ENCODE peak calls at places on chromosomes 3 and 15, in five cellular contexts. One of them, this sample, is unnamed.

GRCh38 chr15:90664650-90665287 is 52.4 kb upstream of the BLM start:
- DNase-seq in HCT116: no peak
- DNase-seq in heart right ventricle: peak; percentile 42
- DNase-seq in dorsolateral prefrontal cortex: peak; percentile 47
- DNase-seq in activated CD8-positive, alpha-beta T cell treated with anti-CD3 and anti-CD28 coated beads for 36 hours: no peak
- DNase-seq in this sample: no peak

GRCh38 chr15:79243723-79244122 is 38.8 kb upstream of the ANKRD34C start:
- DNase-seq in HCT116: no peak
- DNase-seq in heart right ventricle: peak; percentile 66
- DNase-seq in dorsolateral prefrontal cortex: no peak
- DNase-seq in activated CD8-positive, alpha-beta T cell treated with anti-CD3 and anti-CD28 coated beads for 36 hours: no peak
- DNase-seq in this sample: no peak

GRCh38 chr15:43484455-43484854 is 8.5 kb downstream of the TP53BP1 start:
- DNase-seq in HCT116: no peak
- DNase-seq in heart right ventricle: no peak
- DNase-seq in dorsolateral prefrontal cortex: no peak
- DNase-seq in activated CD8-positive, alpha-beta T cell treated with anti-CD3 and anti-CD28 coated beads for 36 hours: no peak
- DNase-seq in this sample: no peak

GRCh38 chr3:138824114-138824506 is 10.6 kb downstream of the PIK3CB start:
- DNase-seq in HCT116: no peak
- DNase-seq in heart right ventricle: no peak
- DNase-seq in dorsolateral prefrontal cortex: no peak
- DNase-seq in activated CD8-positive, alpha-beta T cell treated with anti-CD3 and anti-CD28 coated beads for 36 hours: no peak
- DNase-seq in this sample: no peak

GRCh38 chr3:157436583-157437300 is at the start of gene PTX3:
- DNase-seq in HCT116: no peak
- DNase-seq in heart right ventricle: peak; percentile 13
- DNase-seq in dorsolateral prefrontal cortex: peak; percentile 26
- DNase-seq in activated CD8-positive, alpha-beta T cell treated with anti-CD3 and anti-CD28 coated beads for 36 hours: peak; percentile 16
- DNase-seq in this sample: peak; percentile 75

GRCh38 chr3:98557324-98558010 is 25.7 kb downstream of the GPR15 start:
- DNase-seq in HCT116: no peak
- DNase-seq in heart right ventricle: no peak
- DNase-seq in dorsolateral prefrontal cortex: no peak
- DNase-seq in activated CD8-positive, alpha-beta T cell treated with anti-CD3 and anti-CD28 coated beads for 36 hours: peak; percentile 74
- DNase-seq in this sample: no peak

GRCh38 chr3:79383402-79384012 is 384.3 kb downstream of the ROBO1 start:
- DNase-seq in HCT116: no peak
- DNase-seq in heart right ventricle: no peak
- DNase-seq in dorsolateral prefrontal cortex: no peak
- DNase-seq in activated CD8-positive, alpha-beta T cell treated with anti-CD3 and anti-CD28 coated beads for 36 hours: no peak
- DNase-seq in this sample: no peak

GRCh38 chr3:139346771-139347170 is 3.0 kb downstream of the MRPS22 start:
- DNase-seq in HCT116: no peak
- DNase-seq in heart right ventricle: no peak
- DNase-seq in dorsolateral prefrontal cortex: no peak
- DNase-seq in activated CD8-positive, alpha-beta T cell treated with anti-CD3 and anti-CD28 coated beads for 36 hours: no peak
- DNase-seq in this sample: no peak

GRCh38 chr3:140941090-140941433 is 574 bp upstream of the SLC25A36 start:
- DNase-seq in HCT116: no peak
- DNase-seq in heart right ventricle: no peak
- DNase-seq in dorsolateral prefrontal cortex: no peak
- DNase-seq in activated CD8-positive, alpha-beta T cell treated with anti-CD3 and anti-CD28 coated beads for 36 hours: no peak
- DNase-seq in this sample: no peak

GRCh38 chr3:127673191-127674098 is 693 bp downstream of the ABTB1 start:
- DNase-seq in HCT116: no peak
- DNase-seq in heart right ventricle: no peak
- DNase-seq in dorsolateral prefrontal cortex: peak; percentile 61
- DNase-seq in activated CD8-positive, alpha-beta T cell treated with anti-CD3 and anti-CD28 coated beads for 36 hours: peak; percentile 73
- DNase-seq in this sample: no peak

GRCh38 chr3:145798691-145799550 is 362.1 kb downstream of the PLOD2 start:
- DNase-seq in HCT116: no peak
- DNase-seq in heart right ventricle: no peak
- DNase-seq in dorsolateral prefrontal cortex: no peak
- DNase-seq in activated CD8-positive, alpha-beta T cell treated with anti-CD3 and anti-CD28 coated beads for 36 hours: no peak
- DNase-seq in this sample: no peak

GRCh38 chr3:152271465-152272035 is 2.8 kb downstream of the MBNL1 start:
- DNase-seq in HCT116: no peak
- DNase-seq in heart right ventricle: no peak
- DNase-seq in dorsolateral prefrontal cortex: no peak
- DNase-seq in activated CD8-positive, alpha-beta T cell treated with anti-CD3 and anti-CD28 coated beads for 36 hours: no peak
- DNase-seq in this sample: no peak

GRCh38 chr15:44802336-44802735 is 66.0 kb downstream of the TRIM69 start:
- DNase-seq in HCT116: no peak
- DNase-seq in heart right ventricle: no peak
- DNase-seq in dorsolateral prefrontal cortex: no peak
- DNase-seq in activated CD8-positive, alpha-beta T cell treated with anti-CD3 and anti-CD28 coated beads for 36 hours: no peak
- DNase-seq in this sample: no peak

GRCh38 chr3:29757054-29757777 is 476.3 kb downstream of the RBMS3 start:
- DNase-seq in HCT116: no peak
- DNase-seq in heart right ventricle: no peak
- DNase-seq in dorsolateral prefrontal cortex: no peak
- DNase-seq in activated CD8-positive, alpha-beta T cell treated with anti-CD3 and anti-CD28 coated beads for 36 hours: no peak
- DNase-seq in this sample: no peak

GRCh38 chr3:175295248-175296000 is 436.3 kb downstream of the NAALADL2 start:
- DNase-seq in HCT116: no peak
- DNase-seq in heart right ventricle: no peak
- DNase-seq in dorsolateral prefrontal cortex: no peak
- DNase-seq in activated CD8-positive, alpha-beta T cell treated with anti-CD3 and anti-CD28 coated beads for 36 hours: no peak
- DNase-seq in this sample: no peak

GRCh38 chr15:49627407-49627877 is 6.6 kb downstream of the DTWD1 start:
- DNase-seq in HCT116: peak; percentile 56
- DNase-seq in heart right ventricle: no peak
- DNase-seq in dorsolateral prefrontal cortex: no peak
- DNase-seq in activated CD8-positive, alpha-beta T cell treated with anti-CD3 and anti-CD28 coated beads for 36 hours: no peak
- DNase-seq in this sample: peak; percentile 45

GRCh38 chr3:54008744-54009143 is 113.6 kb upstream of the CACNA2D3 start:
- DNase-seq in HCT116: no peak
- DNase-seq in heart right ventricle: no peak
- DNase-seq in dorsolateral prefrontal cortex: no peak
- DNase-seq in activated CD8-positive, alpha-beta T cell treated with anti-CD3 and anti-CD28 coated beads for 36 hours: no peak
- DNase-seq in this sample: no peak

GRCh38 chr3:126858887-126859286 is 124.0 kb upstream of the PLXNA1 start:
- DNase-seq in HCT116: no peak
- DNase-seq in heart right ventricle: no peak
- DNase-seq in dorsolateral prefrontal cortex: peak; percentile 70
- DNase-seq in activated CD8-positive, alpha-beta T cell treated with anti-CD3 and anti-CD28 coated beads for 36 hours: no peak
- DNase-seq in this sample: no peak

GRCh38 chr15:58758141-58758540 is 8.6 kb upstream of the ADAM10 start:
- DNase-seq in HCT116: no peak
- DNase-seq in heart right ventricle: no peak
- DNase-seq in dorsolateral prefrontal cortex: no peak
- DNase-seq in activated CD8-positive, alpha-beta T cell treated with anti-CD3 and anti-CD28 coated beads for 36 hours: no peak
- DNase-seq in this sample: no peak

GRCh38 chr3:32487781-32488526 is 14.7 kb downstream of the CMTM6 start:
- DNase-seq in HCT116: no peak
- DNase-seq in heart right ventricle: no peak
- DNase-seq in dorsolateral prefrontal cortex: no peak
- DNase-seq in activated CD8-positive, alpha-beta T cell treated with anti-CD3 and anti-CD28 coated beads for 36 hours: no peak
- DNase-seq in this sample: no peak

GRCh38 chr3:82474140-82474539 is 712.7 kb upstream of the GBE1 start:
- DNase-seq in HCT116: no peak
- DNase-seq in heart right ventricle: no peak
- DNase-seq in dorsolateral prefrontal cortex: no peak
- DNase-seq in activated CD8-positive, alpha-beta T cell treated with anti-CD3 and anti-CD28 coated beads for 36 hours: no peak
- DNase-seq in this sample: no peak

GRCh38 chr3:171967137-171967783 is 72.1 kb upstream of the FNDC3B start:
- DNase-seq in HCT116: peak; percentile 60
- DNase-seq in heart right ventricle: peak; percentile 24
- DNase-seq in dorsolateral prefrontal cortex: no peak
- DNase-seq in activated CD8-positive, alpha-beta T cell treated with anti-CD3 and anti-CD28 coated beads for 36 hours: no peak
- DNase-seq in this sample: peak; percentile 88

GRCh38 chr3:168951368-168951767 is 712.1 kb downstream of the MECOM start:
- DNase-seq in HCT116: peak; percentile 24
- DNase-seq in heart right ventricle: no peak
- DNase-seq in dorsolateral prefrontal cortex: no peak
- DNase-seq in activated CD8-positive, alpha-beta T cell treated with anti-CD3 and anti-CD28 coated beads for 36 hours: no peak
- DNase-seq in this sample: no peak

GRCh38 chr3:168956087-168956486 is 707.4 kb downstream of the MECOM start:
- DNase-seq in HCT116: no peak
- DNase-seq in heart right ventricle: no peak
- DNase-seq in dorsolateral prefrontal cortex: no peak
- DNase-seq in activated CD8-positive, alpha-beta T cell treated with anti-CD3 and anti-CD28 coated beads for 36 hours: no peak
- DNase-seq in this sample: no peak

GRCh38 chr3:168951884-168952283 is 711.6 kb downstream of the MECOM start:
- DNase-seq in HCT116: no peak
- DNase-seq in heart right ventricle: no peak
- DNase-seq in dorsolateral prefrontal cortex: no peak
- DNase-seq in activated CD8-positive, alpha-beta T cell treated with anti-CD3 and anti-CD28 coated beads for 36 hours: no peak
- DNase-seq in this sample: no peak

GRCh38 chr3:168952551-168952950 is 711.0 kb downstream of the MECOM start:
- DNase-seq in HCT116: peak; percentile 7
- DNase-seq in heart right ventricle: no peak
- DNase-seq in dorsolateral prefrontal cortex: no peak
- DNase-seq in activated CD8-positive, alpha-beta T cell treated with anti-CD3 and anti-CD28 coated beads for 36 hours: no peak
- DNase-seq in this sample: peak; percentile 71
- TF ChIP-seq CTCF in HCT116: no peak
- TF ChIP-seq CTCF in heart right ventricle: peak; percentile 30
- TF ChIP-seq CTCF in dorsolateral prefrontal cortex: peak; percentile 44
- TF ChIP-seq CTCF in activated CD8-positive, alpha-beta T cell treated with anti-CD3 and anti-CD28 coated beads for 36 hours: no peak
- TF ChIP-seq CTCF in this sample: peak; percentile 32

DNA sequence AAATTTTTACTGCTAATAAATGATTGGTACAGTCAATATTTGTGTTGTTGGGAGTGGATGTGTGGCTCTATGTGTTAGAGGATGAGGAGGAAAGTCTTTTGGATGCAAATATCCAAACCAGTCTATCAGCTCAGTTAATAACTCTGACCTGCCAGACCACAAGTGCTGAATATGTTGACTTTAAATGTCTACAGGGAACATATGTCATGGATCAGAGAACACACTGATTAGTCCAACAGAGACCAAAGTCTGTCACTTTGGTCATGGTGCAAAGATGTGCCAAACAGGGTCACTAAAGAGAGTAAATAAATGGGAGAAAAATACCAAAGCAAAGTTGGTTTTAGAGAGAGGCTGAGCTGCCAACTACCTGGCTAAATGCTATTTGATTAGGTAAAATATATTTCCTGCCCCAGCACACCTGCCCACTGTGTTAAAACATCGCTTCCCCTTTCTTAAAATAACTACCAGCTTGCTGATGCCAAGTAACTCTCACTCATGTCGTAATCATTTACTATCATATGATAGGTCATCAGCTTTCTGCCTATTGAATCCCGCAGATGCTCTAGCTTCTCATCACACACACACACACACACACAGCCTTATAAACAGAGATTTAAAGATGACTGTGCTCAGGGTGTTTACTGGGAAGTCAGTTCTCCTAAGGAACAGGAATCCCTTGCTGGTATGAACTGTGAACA is 173.3 kb downstream of the PDZRN3 start:
- DNase-seq in HCT116: no peak
- DNase-seq in heart right ventricle: no peak
- DNase-seq in dorsolateral prefrontal cortex: no peak
- DNase-seq in activated CD8-positive, alpha-beta T cell treated with anti-CD3 and anti-CD28 coated beads for 36 hours: no peak
- DNase-seq in this sample: no peak
- TF ChIP-seq CTCF in HCT116: no peak
- TF ChIP-seq CTCF in heart right ventricle: no peak
- TF ChIP-seq CTCF in dorsolateral prefrontal cortex: no peak
- TF ChIP-seq CTCF in activated CD8-positive, alpha-beta T cell treated with anti-CD3 and anti-CD28 coated beads for 36 hours: no peak
- TF ChIP-seq CTCF in this sample: no peak

GRCh38 chr15:75688278-75688557 is 24.4 kb downstream of the CSPG4 start:
- DNase-seq in HCT116: no peak
- DNase-seq in heart right ventricle: no peak
- DNase-seq in dorsolateral prefrontal cortex: no peak
- DNase-seq in activated CD8-positive, alpha-beta T cell treated with anti-CD3 and anti-CD28 coated beads for 36 hours: no peak
- DNase-seq in this sample: no peak

GRCh38 chr15:75687486-75688277 is 25.0 kb downstream of the CSPG4 start:
- DNase-seq in HCT116: no peak
- DNase-seq in heart right ventricle: no peak
- DNase-seq in dorsolateral prefrontal cortex: no peak
- DNase-seq in activated CD8-positive, alpha-beta T cell treated with anti-CD3 and anti-CD28 coated beads for 36 hours: no peak
- DNase-seq in this sample: no peak

GRCh38 chr15:75682181-75683135 is 30.2 kb downstream of the CSPG4 start:
- DNase-seq in HCT116: no peak
- DNase-seq in heart right ventricle: no peak
- DNase-seq in dorsolateral prefrontal cortex: no peak
- DNase-seq in activated CD8-positive, alpha-beta T cell treated with anti-CD3 and anti-CD28 coated beads for 36 hours: no peak
- DNase-seq in this sample: no peak

GRCh38 chr15:75684648-75685047 is 28.0 kb downstream of the CSPG4 start:
- DNase-seq in HCT116: no peak
- DNase-seq in heart right ventricle: no peak
- DNase-seq in dorsolateral prefrontal cortex: no peak
- DNase-seq in activated CD8-positive, alpha-beta T cell treated with anti-CD3 and anti-CD28 coated beads for 36 hours: no peak
- DNase-seq in this sample: no peak

DNA sequence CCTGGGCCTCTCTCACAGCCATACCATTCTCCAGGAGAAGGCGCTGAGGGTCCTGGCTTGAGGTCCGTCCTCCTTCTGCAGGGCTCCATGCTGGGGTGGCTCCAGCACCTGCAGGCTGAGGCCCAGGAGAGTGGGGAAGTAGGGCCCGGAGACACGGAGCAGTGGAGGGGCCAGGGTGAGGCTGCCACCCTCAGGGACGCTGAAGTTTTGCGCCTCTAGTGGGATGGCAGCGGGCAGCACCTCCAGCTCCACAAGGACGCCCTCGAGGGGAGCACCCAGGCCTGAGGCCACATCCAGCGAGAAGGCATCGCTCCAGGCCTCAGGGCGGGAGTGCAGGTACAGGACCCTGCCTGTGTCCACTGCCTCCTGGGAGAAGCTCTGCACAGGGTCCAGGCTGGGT is 27.5 kb downstream of the CSPG4 start:
- DNase-seq in HCT116: no peak
- DNase-seq in heart right ventricle: no peak
- DNase-seq in dorsolateral prefrontal cortex: no peak
- DNase-seq in activated CD8-positive, alpha-beta T cell treated with anti-CD3 and anti-CD28 coated beads for 36 hours: no peak
- DNase-seq in this sample: no peak
- TF ChIP-seq CTCF in HCT116: no peak
- TF ChIP-seq CTCF in heart right ventricle: no peak
- TF ChIP-seq CTCF in dorsolateral prefrontal cortex: no peak
- TF ChIP-seq CTCF in activated CD8-positive, alpha-beta T cell treated with anti-CD3 and anti-CD28 coated beads for 36 hours: no peak
- TF ChIP-seq CTCF in this sample: no peak

DNA sequence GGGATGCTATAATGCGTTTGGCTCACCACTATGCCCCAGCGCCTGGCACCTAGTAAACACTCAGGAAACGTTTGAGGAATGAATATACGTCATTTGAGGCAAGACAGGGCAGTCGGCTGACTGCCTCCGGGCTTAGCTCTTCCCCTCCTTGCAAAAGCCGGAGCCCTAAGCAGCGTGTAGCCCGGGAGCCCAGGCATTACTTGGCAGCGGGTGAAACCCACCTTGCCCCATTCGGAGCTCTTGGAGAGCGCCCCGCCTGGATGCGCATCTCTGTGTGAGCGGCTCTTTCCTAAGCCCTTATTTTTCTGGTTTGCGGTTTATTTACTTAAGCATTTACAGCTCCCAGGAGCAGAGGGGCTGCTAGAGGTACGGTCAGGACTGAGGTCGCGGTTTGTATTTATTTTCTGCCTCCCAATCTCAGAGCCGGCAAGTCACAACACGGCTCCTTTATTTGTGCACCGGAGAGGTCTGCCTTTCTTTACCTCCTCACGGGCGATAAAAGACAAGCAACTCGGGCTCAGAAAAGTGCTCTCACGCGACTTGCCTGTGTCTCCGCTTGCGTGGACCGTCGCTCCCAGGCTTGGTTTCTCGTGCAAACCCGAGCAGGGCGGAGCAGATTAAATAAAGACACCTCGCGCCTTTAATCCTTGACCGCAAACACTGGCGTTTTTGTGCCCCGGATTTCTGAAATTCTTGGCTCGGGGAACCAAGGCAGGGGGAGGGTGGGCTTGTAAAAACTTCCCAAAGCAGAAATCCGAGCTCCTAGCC is 724 bp upstream of the ITPR1 start:
- DNase-seq in HCT116: no peak
- DNase-seq in heart right ventricle: peak; percentile 28
- DNase-seq in dorsolateral prefrontal cortex: peak; percentile 57
- DNase-seq in activated CD8-positive, alpha-beta T cell treated with anti-CD3 and anti-CD28 coated beads for 36 hours: peak; percentile 57
- DNase-seq in this sample: no peak
- TF ChIP-seq CTCF in HCT116: no peak
- TF ChIP-seq CTCF in heart right ventricle: no peak
- TF ChIP-seq CTCF in dorsolateral prefrontal cortex: no peak
- TF ChIP-seq CTCF in activated CD8-positive, alpha-beta T cell treated with anti-CD3 and anti-CD28 coated beads for 36 hours: no peak
- TF ChIP-seq CTCF in this sample: no peak

GRCh38 chr3:170368921-170369320 is 11.4 kb downstream of the SKIL start:
- DNase-seq in HCT116: no peak
- DNase-seq in heart right ventricle: no peak
- DNase-seq in dorsolateral prefrontal cortex: no peak
- DNase-seq in activated CD8-positive, alpha-beta T cell treated with anti-CD3 and anti-CD28 coated beads for 36 hours: no peak
- DNase-seq in this sample: no peak
- TF ChIP-seq CTCF in HCT116: peak; percentile 38
- TF ChIP-seq CTCF in heart right ventricle: peak; percentile 27
- TF ChIP-seq CTCF in dorsolateral prefrontal cortex: peak; percentile 36
- TF ChIP-seq CTCF in activated CD8-positive, alpha-beta T cell treated with anti-CD3 and anti-CD28 coated beads for 36 hours: peak; percentile 51
- TF ChIP-seq CTCF in this sample: peak; percentile 20